ENCODE peak calls at places on chromosomes 1 and 21, in eight cellular contexts. R is A172; K is activated effector memory CD4-positive, alpha-beta T cell treated with Interleukin-2 at 50 U/mL for 16 hours; P is AG10803; T is hepatic stellate cell; N is posterior cingulate gyrus; A is BE2C; W is stimulated activated CD8-positive, alpha-beta memory T cell treated with anti-CD3 and anti-CD28 coated beads, Interleukin-4, amount 100 ng/mL, for 1 hour. X is an unnamed sample.
A peak's percentile ranks its signal among the peaks of the same experiment; 100 is the strongest.

GRCh38 chr1:22547818-22548454 is 15.4 kb upstream of the EPHA8 start:
- DNase-seq in R (no peak), K (no peak), P (no peak), T (no peak), N (no peak), A (no peak), W (no peak), X (no peak)

GRCh38 chr1:206050655-206051235 is 2.2 kb upstream of the RHEX start:
- DNase-seq in R (no peak), K (peak; percentile 27), P (no peak), T (no peak), N (no peak), A (no peak), W (peak; percentile 7), X (peak; percentile 72)

GRCh38 chr1:28887835-28888682 is 26.3 kb upstream of the EPB41 start:
- DNase-seq in R (no peak), K (no peak), P (no peak), T (no peak), N (no peak), A (peak; percentile 23), W (no peak), X (no peak)

GRCh38 chr1:16109571-16109970 is 36.1 kb upstream of the FAM131C start:
- DNase-seq in R (no peak), K (no peak), P (no peak), T (no peak), N (no peak), A (no peak), W (no peak), X (no peak)

GRCh38 chr1:64922336-64922735 is 44.0 kb downstream of the JAK1 start:
- DNase-seq in R (no peak), K (no peak), P (no peak), T (no peak), N (no peak), A (no peak), W (no peak), X (no peak)

GRCh38 chr21:42674351-42674940 is 21.0 kb downstream of the PDE9A start:
- DNase-seq in R (no peak), K (no peak), P (no peak), T (no peak), N (no peak), A (peak; percentile 77), W (no peak), X (no peak)

GRCh38 chr1:44826375-44827196 is 16.5 kb downstream of the PTCH2 start:
- DNase-seq in R (no peak), K (no peak), P (no peak), T (no peak), N (no peak), A (no peak), W (no peak), X (no peak)

GRCh38 chr1:160293020-160293968 is 8.4 kb upstream of the PEX19 start:
- DNase-seq in R (no peak), K (no peak), P (no peak), T (no peak), N (no peak), A (no peak), W (no peak), X (no peak)

GRCh38 chr1:78254517-78254916 is 208.8 kb downstream of the GIPC2 start:
- DNase-seq in R (peak; percentile 45), K (no peak), P (peak; percentile 82), T (no peak), N (no peak), A (no peak), W (no peak), X (no peak)

GRCh38 chr1:92217721-92218120 is at the start of gene C1orf146:
- DNase-seq in R (no peak), K (no peak), P (no peak), T (no peak), N (no peak), A (no peak), W (no peak), X (no peak)